ENCODE peak calls at places on chromosomes 7 and 10, in six cellular contexts. I is nucleus accumbens; R is fibroblast of the conjunctiva; P is OCI-LY7; C is activated CD4-positive, alpha-beta T cell treated with anti-CD3 and anti-CD28 coated beads, Interleukin-2, amount 50 U/mL, for 1 hour; F is CD14-positive monocyte. S is an unnamed sample.

GRCh38 chr7:22208806-22209205 is 148.1 kb downstream of the RAPGEF5 start:
- DNase-seq in F (no peak), I (no peak), R (no peak), P (no peak), C (no peak), S (no peak)

GRCh38 chr7:156156734-156157408 is 344.6 kb upstream of the SHH start:
- DNase-seq in I (no peak), F (no peak), R (no peak), C (no peak), P (no peak), S (peak; percentile 14)

GRCh38 chr7:137439829-137440433 is 96.4 kb upstream of the PTN start:
- DNase-seq in I (no peak), P (no peak), R (no peak), F (no peak), C (no peak), S (no peak)

GRCh38 chr7:119664601-119665000 is 608.4 kb upstream of the KCND2 start:
- DNase-seq in R (peak; percentile 33), F (no peak), I (no peak), C (no peak), P (no peak), S (no peak)

GRCh38 chr10:73650537-73651331 is 5.1 kb downstream of the SYNPO2L start:
- DNase-seq in C (no peak), I (peak; percentile 31), R (no peak), P (no peak), F (peak; percentile 68), S (peak; percentile 79)

GRCh38 chr7:620052-620451 is 100.4 kb upstream of the PDGFA start:
- DNase-seq in C (no peak), I (no peak), P (no peak), F (no peak), R (no peak), S (no peak)

GRCh38 chr7:73954181-73954580 is 73.8 kb upstream of the ELN start:
- DNase-seq in C (no peak), P (no peak), R (no peak), F (no peak), I (no peak), S (no peak)

GRCh38 chr7:39754326-39755120 is 131.2 kb downstream of the RALA start:
- DNase-seq in C (no peak), F (no peak), P (no peak), R (no peak), I (no peak), S (no peak)

GRCh38 chr10:104080762-104081161 is 4.9 kb downstream of the COL17A1 start:
- DNase-seq in P (peak; percentile 39), C (no peak), F (no peak), R (no peak), I (no peak), S (peak; percentile 59)

GRCh38 chr7:7911756-7912155 is 56.8 kb upstream of the GLCCI1 start:
- DNase-seq in I (no peak), F (no peak), C (no peak), P (no peak), R (no peak), S (no peak)

GRCh38 chr10:43108951-43109350 is 29.3 kb upstream of the CSGALNACT2 start:
- DNase-seq in P (no peak), F (no peak), I (no peak), C (no peak), R (no peak), S (no peak)

GRCh38 chr7:80386686-80387085 is 125.2 kb downstream of the GNAT3 start:
- DNase-seq in C (no peak), I (no peak), P (no peak), F (no peak), R (no peak), S (no peak)

GRCh38 chr10:61942997-61943457 is 41.5 kb downstream of the ARID5B start:
- DNase-seq in C (no peak), F (no peak), R (peak; percentile 27), I (no peak), P (no peak), S (peak; percentile 33)

GRCh38 chr10:72419241-72419640 is 64.5 kb upstream of the DNAJB12 start:
- DNase-seq in F (no peak), R (no peak), P (no peak), I (no peak), C (no peak), S (no peak)